ENCODE peak calls at places on chromosomes 11 and 22, in ten cellular contexts. One of them, this sample, is unnamed.

GRCh38 chr22:41485033-41485432 is 16.1 kb downstream of the ACO2 start:
- DNase-seq in activated naive CD4-positive, alpha-beta T cell treated with anti-CD3 and anti-CD28 coated beads for 36 hours: no peak
- DNase-seq in NCI-H146: no peak
- DNase-seq in fibroblast of the aortic adventitia: no peak
- DNase-seq in left ventricle myocardium inferior: no peak
- DNase-seq in NCI-H446: no peak
- DNase-seq in foreskin fibroblast: no peak
- DNase-seq in NCI-H69: no peak
- DNase-seq in A549: no peak
- DNase-seq in lower lobe of right lung: no peak
- DNase-seq in this sample: no peak

GRCh38 chr11:69700278-69701140 is 3.3 kb downstream of the FGF19 start:
- DNase-seq in NCI-H69: peak; percentile 94
- DNase-seq in fibroblast of the aortic adventitia: peak; percentile 43
- DNase-seq in left ventricle myocardium inferior: peak; percentile 78
- DNase-seq in NCI-H446: peak; percentile 50
- DNase-seq in A549: peak; percentile 59
- DNase-seq in lower lobe of right lung: peak; percentile 72
- DNase-seq in foreskin fibroblast: peak; percentile 77
- DNase-seq in NCI-H146: peak; percentile 84
- DNase-seq in activated naive CD4-positive, alpha-beta T cell treated with anti-CD3 and anti-CD28 coated beads for 36 hours: no peak
- DNase-seq in this sample: no peak

GRCh38 chr11:3803726-3804510 is 4.4 kb upstream of the PGAP2 start:
- DNase-seq in fibroblast of the aortic adventitia: no peak
- DNase-seq in NCI-H146: no peak
- DNase-seq in A549: peak; percentile 20
- DNase-seq in NCI-H446: no peak
- DNase-seq in NCI-H69: no peak
- DNase-seq in left ventricle myocardium inferior: no peak
- DNase-seq in lower lobe of right lung: no peak
- DNase-seq in activated naive CD4-positive, alpha-beta T cell treated with anti-CD3 and anti-CD28 coated beads for 36 hours: no peak
- DNase-seq in foreskin fibroblast: peak; percentile 82
- DNase-seq in this sample: no peak

GRCh38 chr11:58845342-58845741 is 838 bp upstream of the GLYATL2 start:
- DNase-seq in fibroblast of the aortic adventitia: no peak
- DNase-seq in NCI-H446: no peak
- DNase-seq in foreskin fibroblast: no peak
- DNase-seq in NCI-H146: no peak
- DNase-seq in left ventricle myocardium inferior: no peak
- DNase-seq in activated naive CD4-positive, alpha-beta T cell treated with anti-CD3 and anti-CD28 coated beads for 36 hours: no peak
- DNase-seq in A549: no peak
- DNase-seq in lower lobe of right lung: no peak
- DNase-seq in NCI-H69: no peak
- DNase-seq in this sample: no peak

GRCh38 chr22:20229916-20230775 is 38.0 kb downstream of the RTN4R start:
- DNase-seq in foreskin fibroblast: no peak
- DNase-seq in left ventricle myocardium inferior: no peak
- DNase-seq in lower lobe of right lung: no peak
- DNase-seq in NCI-H69: peak; percentile 78
- DNase-seq in NCI-H446: peak; percentile 75
- DNase-seq in activated naive CD4-positive, alpha-beta T cell treated with anti-CD3 and anti-CD28 coated beads for 36 hours: no peak
- DNase-seq in A549: no peak
- DNase-seq in fibroblast of the aortic adventitia: peak; percentile 11
- DNase-seq in NCI-H146: no peak
- DNase-seq in this sample: no peak

GRCh38 chr11:34366522-34366921 is 8.7 kb upstream of the ABTB2 start:
- DNase-seq in NCI-H69: peak; percentile 70
- DNase-seq in NCI-H446: no peak
- DNase-seq in A549: peak; percentile 79
- DNase-seq in lower lobe of right lung: peak; percentile 54
- DNase-seq in left ventricle myocardium inferior: no peak
- DNase-seq in fibroblast of the aortic adventitia: peak; percentile 67
- DNase-seq in NCI-H146: peak; percentile 51
- DNase-seq in activated naive CD4-positive, alpha-beta T cell treated with anti-CD3 and anti-CD28 coated beads for 36 hours: peak; percentile 55
- DNase-seq in foreskin fibroblast: peak; percentile 23
- DNase-seq in this sample: peak; percentile 35

GRCh38 chr11:90601261-90601660 is 378.4 kb upstream of the CHORDC1 start:
- DNase-seq in fibroblast of the aortic adventitia: no peak
- DNase-seq in NCI-H69: peak; percentile 29
- DNase-seq in foreskin fibroblast: no peak
- DNase-seq in lower lobe of right lung: no peak
- DNase-seq in left ventricle myocardium inferior: no peak
- DNase-seq in activated naive CD4-positive, alpha-beta T cell treated with anti-CD3 and anti-CD28 coated beads for 36 hours: no peak
- DNase-seq in NCI-H446: no peak
- DNase-seq in NCI-H146: no peak
- DNase-seq in A549: no peak
- DNase-seq in this sample: no peak

GRCh38 chr11:108289699-108290098 is 66.8 kb downstream of the ATM start:
- DNase-seq in A549: no peak
- DNase-seq in foreskin fibroblast: no peak
- DNase-seq in left ventricle myocardium inferior: no peak
- DNase-seq in fibroblast of the aortic adventitia: no peak
- DNase-seq in NCI-H446: no peak
- DNase-seq in NCI-H69: no peak
- DNase-seq in activated naive CD4-positive, alpha-beta T cell treated with anti-CD3 and anti-CD28 coated beads for 36 hours: no peak
- DNase-seq in lower lobe of right lung: no peak
- DNase-seq in NCI-H146: no peak
- DNase-seq in this sample: no peak

GRCh38 chr11:66868726-66869291 is 11.9 kb downstream of the LRFN4 start:
- DNase-seq in fibroblast of the aortic adventitia: no peak
- DNase-seq in NCI-H446: no peak
- DNase-seq in NCI-H69: peak; percentile 66
- DNase-seq in left ventricle myocardium inferior: no peak
- DNase-seq in lower lobe of right lung: peak; percentile 85
- DNase-seq in A549: peak; percentile 86
- DNase-seq in foreskin fibroblast: no peak
- DNase-seq in activated naive CD4-positive, alpha-beta T cell treated with anti-CD3 and anti-CD28 coated beads for 36 hours: peak; percentile 91
- DNase-seq in NCI-H146: no peak
- DNase-seq in this sample: peak; percentile 92

GRCh38 chr22:38435010-38435409 is 20.0 kb downstream of the KCNJ4 start:
- DNase-seq in lower lobe of right lung: no peak
- DNase-seq in fibroblast of the aortic adventitia: no peak
- DNase-seq in left ventricle myocardium inferior: no peak
- DNase-seq in NCI-H146: no peak
- DNase-seq in NCI-H69: peak; percentile 26
- DNase-seq in activated naive CD4-positive, alpha-beta T cell treated with anti-CD3 and anti-CD28 coated beads for 36 hours: no peak
- DNase-seq in A549: no peak
- DNase-seq in NCI-H446: no peak
- DNase-seq in foreskin fibroblast: no peak
- DNase-seq in this sample: no peak

GRCh38 chr22:32880906-32881596 is 79.5 kb downstream of the TIMP3 start:
- DNase-seq in NCI-H446: no peak
- DNase-seq in left ventricle myocardium inferior: peak; percentile 89
- DNase-seq in A549: no peak
- DNase-seq in NCI-H146: peak; percentile 88
- DNase-seq in lower lobe of right lung: peak; percentile 64
- DNase-seq in activated naive CD4-positive, alpha-beta T cell treated with anti-CD3 and anti-CD28 coated beads for 36 hours: peak; percentile 41
- DNase-seq in foreskin fibroblast: peak; percentile 71
- DNase-seq in fibroblast of the aortic adventitia: peak; percentile 87
- DNase-seq in NCI-H69: peak; percentile 42
- DNase-seq in this sample: no peak

GRCh38 chr11:71070490-71071455 is 181.6 kb downstream of the SHANK2 start:
- DNase-seq in NCI-H146: no peak
- DNase-seq in lower lobe of right lung: no peak
- DNase-seq in foreskin fibroblast: no peak
- DNase-seq in NCI-H69: no peak
- DNase-seq in fibroblast of the aortic adventitia: no peak
- DNase-seq in NCI-H446: no peak
- DNase-seq in left ventricle myocardium inferior: no peak
- DNase-seq in activated naive CD4-positive, alpha-beta T cell treated with anti-CD3 and anti-CD28 coated beads for 36 hours: no peak
- DNase-seq in A549: no peak
- DNase-seq in this sample: no peak

GRCh38 chr11:20457934-20458333 is 70.4 kb downstream of the PRMT3 start:
- DNase-seq in A549: no peak
- DNase-seq in NCI-H446: no peak
- DNase-seq in NCI-H146: no peak
- DNase-seq in lower lobe of right lung: no peak
- DNase-seq in fibroblast of the aortic adventitia: no peak
- DNase-seq in foreskin fibroblast: no peak
- DNase-seq in activated naive CD4-positive, alpha-beta T cell treated with anti-CD3 and anti-CD28 coated beads for 36 hours: no peak
- DNase-seq in NCI-H69: no peak
- DNase-seq in left ventricle myocardium inferior: no peak
- DNase-seq in this sample: no peak

GRCh38 chr11:2796091-2796490 is 89.5 kb downstream of the CDKN1C start:
- DNase-seq in lower lobe of right lung: no peak
- DNase-seq in foreskin fibroblast: no peak
- DNase-seq in left ventricle myocardium inferior: peak; percentile 9
- DNase-seq in A549: no peak
- DNase-seq in NCI-H446: no peak
- DNase-seq in NCI-H146: no peak
- DNase-seq in fibroblast of the aortic adventitia: no peak
- DNase-seq in NCI-H69: no peak
- DNase-seq in activated naive CD4-positive, alpha-beta T cell treated with anti-CD3 and anti-CD28 coated beads for 36 hours: no peak
- DNase-seq in this sample: no peak

GRCh38 chr22:19554834-19555404 is 30.7 kb upstream of the CLDN5 start:
- DNase-seq in NCI-H69: peak; percentile 64
- DNase-seq in left ventricle myocardium inferior: no peak
- DNase-seq in fibroblast of the aortic adventitia: peak; percentile 19
- DNase-seq in activated naive CD4-positive, alpha-beta T cell treated with anti-CD3 and anti-CD28 coated beads for 36 hours: no peak
- DNase-seq in NCI-H146: no peak
- DNase-seq in foreskin fibroblast: peak; percentile 56
- DNase-seq in A549: peak; percentile 59
- DNase-seq in lower lobe of right lung: no peak
- DNase-seq in NCI-H446: no peak
- DNase-seq in this sample: no peak

GRCh38 chr11:65557280-65558001 is 718 bp downstream of the LTBP3 start:
- DNase-seq in left ventricle myocardium inferior: no peak
- DNase-seq in A549: peak; percentile 48
- DNase-seq in NCI-H446: no peak
- DNase-seq in foreskin fibroblast: peak; percentile 44
- DNase-seq in activated naive CD4-positive, alpha-beta T cell treated with anti-CD3 and anti-CD28 coated beads for 36 hours: no peak
- DNase-seq in fibroblast of the aortic adventitia: peak; percentile 35
- DNase-seq in NCI-H146: peak; percentile 33
- DNase-seq in NCI-H69: peak; percentile 59
- DNase-seq in lower lobe of right lung: no peak
- DNase-seq in this sample: peak; percentile 43

GRCh38 chr11:76772783-76773106 is 10.4 kb upstream of the TSKU start:
- DNase-seq in A549: no peak
- DNase-seq in foreskin fibroblast: no peak
- DNase-seq in fibroblast of the aortic adventitia: no peak
- DNase-seq in left ventricle myocardium inferior: no peak
- DNase-seq in NCI-H146: no peak
- DNase-seq in lower lobe of right lung: no peak
- DNase-seq in NCI-H446: no peak
- DNase-seq in NCI-H69: no peak
- DNase-seq in activated naive CD4-positive, alpha-beta T cell treated with anti-CD3 and anti-CD28 coated beads for 36 hours: no peak
- DNase-seq in this sample: no peak

GRCh38 chr22:40453676-40454075 is 83.3 kb downstream of the SGSM3 start:
- DNase-seq in foreskin fibroblast: no peak
- DNase-seq in lower lobe of right lung: no peak
- DNase-seq in A549: no peak
- DNase-seq in left ventricle myocardium inferior: no peak
- DNase-seq in NCI-H146: no peak
- DNase-seq in NCI-H69: no peak
- DNase-seq in NCI-H446: no peak
- DNase-seq in fibroblast of the aortic adventitia: no peak
- DNase-seq in activated naive CD4-positive, alpha-beta T cell treated with anti-CD3 and anti-CD28 coated beads for 36 hours: no peak
- DNase-seq in this sample: no peak

GRCh38 chr11:36098046-36098445 is 154.2 kb downstream of the LDLRAD3 start:
- DNase-seq in lower lobe of right lung: no peak
- DNase-seq in foreskin fibroblast: no peak
- DNase-seq in NCI-H146: no peak
- DNase-seq in fibroblast of the aortic adventitia: peak; percentile 48
- DNase-seq in NCI-H446: peak; percentile 62
- DNase-seq in A549: no peak
- DNase-seq in activated naive CD4-positive, alpha-beta T cell treated with anti-CD3 and anti-CD28 coated beads for 36 hours: no peak
- DNase-seq in NCI-H69: peak; percentile 35
- DNase-seq in left ventricle myocardium inferior: peak; percentile 22
- DNase-seq in this sample: no peak

GRCh38 chr11:66371627-66372415 is at the start of gene SLC29A2:
- DNase-seq in NCI-H69: peak; percentile 99
- DNase-seq in NCI-H446: peak; percentile 88
- DNase-seq in NCI-H146: peak; percentile 98
- DNase-seq in fibroblast of the aortic adventitia: no peak
- DNase-seq in left ventricle myocardium inferior: peak; percentile 73
- DNase-seq in activated naive CD4-positive, alpha-beta T cell treated with anti-CD3 and anti-CD28 coated beads for 36 hours: peak; percentile 80
- DNase-seq in A549: peak; percentile 68
- DNase-seq in foreskin fibroblast: peak; percentile 53
- DNase-seq in lower lobe of right lung: peak; percentile 92
- DNase-seq in this sample: peak; percentile 90

GRCh38 chr22:40449676-40450035 is 79.3 kb downstream of the SGSM3 start:
- DNase-seq in foreskin fibroblast: peak; percentile 81
- DNase-seq in NCI-H146: no peak
- DNase-seq in left ventricle myocardium inferior: no peak
- DNase-seq in activated naive CD4-positive, alpha-beta T cell treated with anti-CD3 and anti-CD28 coated beads for 36 hours: no peak
- DNase-seq in A549: no peak
- DNase-seq in NCI-H446: peak; percentile 67
- DNase-seq in NCI-H69: no peak
- DNase-seq in fibroblast of the aortic adventitia: peak; percentile 93
- DNase-seq in lower lobe of right lung: no peak
- DNase-seq in this sample: no peak

GRCh38 chr11:3196161-3197043 is 22.2 kb downstream of the MRGPRG start:
- DNase-seq in left ventricle myocardium inferior: no peak
- DNase-seq in NCI-H146: no peak
- DNase-seq in fibroblast of the aortic adventitia: no peak
- DNase-seq in activated naive CD4-positive, alpha-beta T cell treated with anti-CD3 and anti-CD28 coated beads for 36 hours: no peak
- DNase-seq in NCI-H69: peak; percentile 18
- DNase-seq in lower lobe of right lung: no peak
- DNase-seq in A549: no peak
- DNase-seq in NCI-H446: peak; percentile 11
- DNase-seq in foreskin fibroblast: no peak
- DNase-seq in this sample: no peak

GRCh38 chr11:10627306-10627705 is 58.8 kb upstream of the LYVE1 start:
- DNase-seq in foreskin fibroblast: no peak
- DNase-seq in NCI-H69: no peak
- DNase-seq in lower lobe of right lung: no peak
- DNase-seq in activated naive CD4-positive, alpha-beta T cell treated with anti-CD3 and anti-CD28 coated beads for 36 hours: no peak
- DNase-seq in NCI-H446: no peak
- DNase-seq in A549: no peak
- DNase-seq in left ventricle myocardium inferior: no peak
- DNase-seq in NCI-H146: no peak
- DNase-seq in fibroblast of the aortic adventitia: no peak
- DNase-seq in this sample: no peak

GRCh38 chr22:38016182-38017078 is 32.1 kb upstream of the SOX10 start:
- DNase-seq in fibroblast of the aortic adventitia: peak; percentile 76
- DNase-seq in A549: peak; percentile 19
- DNase-seq in NCI-H69: peak; percentile 31
- DNase-seq in NCI-H146: no peak
- DNase-seq in NCI-H446: peak; percentile 25
- DNase-seq in foreskin fibroblast: peak; percentile 54
- DNase-seq in lower lobe of right lung: no peak
- DNase-seq in activated naive CD4-positive, alpha-beta T cell treated with anti-CD3 and anti-CD28 coated beads for 36 hours: no peak
- DNase-seq in left ventricle myocardium inferior: peak; percentile 45
- DNase-seq in this sample: no peak

GRCh38 chr11:83166193-83166866 is 9.4 kb downstream of the PCF11 start:
- DNase-seq in foreskin fibroblast: no peak
- DNase-seq in fibroblast of the aortic adventitia: no peak
- DNase-seq in NCI-H446: no peak
- DNase-seq in lower lobe of right lung: no peak
- DNase-seq in NCI-H69: no peak
- DNase-seq in NCI-H146: no peak
- DNase-seq in activated naive CD4-positive, alpha-beta T cell treated with anti-CD3 and anti-CD28 coated beads for 36 hours: no peak
- DNase-seq in A549: no peak
- DNase-seq in left ventricle myocardium inferior: no peak
- DNase-seq in this sample: no peak

GRCh38 chr11:120255519-120255866 is 15.6 kb downstream of the POU2F3 start:
- DNase-seq in activated naive CD4-positive, alpha-beta T cell treated with anti-CD3 and anti-CD28 coated beads for 36 hours: no peak
- DNase-seq in left ventricle myocardium inferior: no peak
- DNase-seq in NCI-H146: no peak
- DNase-seq in foreskin fibroblast: no peak
- DNase-seq in fibroblast of the aortic adventitia: no peak
- DNase-seq in NCI-H446: no peak
- DNase-seq in NCI-H69: no peak
- DNase-seq in A549: no peak
- DNase-seq in lower lobe of right lung: no peak
- DNase-seq in this sample: no peak

GRCh38 chr11:9351956-9352355 is 32.5 kb upstream of the IPO7 start:
- DNase-seq in NCI-H446: no peak
- DNase-seq in lower lobe of right lung: no peak
- DNase-seq in NCI-H69: no peak
- DNase-seq in left ventricle myocardium inferior: no peak
- DNase-seq in foreskin fibroblast: peak; percentile 28
- DNase-seq in fibroblast of the aortic adventitia: no peak
- DNase-seq in A549: no peak
- DNase-seq in activated naive CD4-positive, alpha-beta T cell treated with anti-CD3 and anti-CD28 coated beads for 36 hours: no peak
- DNase-seq in NCI-H146: no peak
- DNase-seq in this sample: no peak

GRCh38 chr22:44192098-44192810 is 11.5 kb downstream of the PARVG start:
- DNase-seq in NCI-H446: no peak
- DNase-seq in NCI-H69: peak; percentile 24
- DNase-seq in fibroblast of the aortic adventitia: no peak
- DNase-seq in foreskin fibroblast: no peak
- DNase-seq in A549: peak; percentile 56
- DNase-seq in lower lobe of right lung: peak; percentile 72
- DNase-seq in left ventricle myocardium inferior: no peak
- DNase-seq in activated naive CD4-positive, alpha-beta T cell treated with anti-CD3 and anti-CD28 coated beads for 36 hours: peak; percentile 64
- DNase-seq in NCI-H146: peak; percentile 21
- DNase-seq in this sample: peak; percentile 72